ENCODE peak calls at places on chromosomes 16 and 17, in five cellular contexts. H, S, X, U and I are unnamed samples.
A peak's percentile ranks its signal among the peaks of the same experiment; 100 is the strongest.

GRCh38 chr17:74520790-74521480 is 10.3 kb downstream of the CD300LB start:
- DNase-seq in S (no peak), H (peak; percentile 9), U (no peak), X (no peak), I (no peak)

GRCh38 chr16:12027091-12027490 is 50.6 kb downstream of the SNX29 start:
- DNase-seq in U (no peak), S (no peak), X (no peak), H (no peak), I (no peak)

GRCh38 chr17:82240506-82241182 is 11.8 kb downstream of the SLC16A3 start:
- DNase-seq in U (no peak), S (no peak), X (no peak), H (no peak), I (no peak)

GRCh38 chr17:37781451-37781850 is 36.6 kb upstream of the HNF1B start:
- DNase-seq in S (no peak), H (peak; percentile 19), X (no peak), U (peak; percentile 61), I (no peak)

GRCh38 chr16:77171750-77172635 is 19.0 kb upstream of the MON1B start:
- DNase-seq in U (peak; percentile 59), S (no peak), H (peak; percentile 22), X (no peak), I (peak; percentile 76)

GRCh38 chr16:66364117-66364958 is 2.2 kb upstream of the CDH5 start:
- DNase-seq in H (peak; percentile 37), U (no peak), X (peak; percentile 55), S (peak; percentile 38), I (peak; percentile 97)

GRCh38 chr17:67262420-67262819 is 17.4 kb upstream of the HELZ start:
- DNase-seq in X (no peak), S (no peak), H (no peak), U (no peak), I (no peak)

GRCh38 chr17:76736349-76737081 is 616 bp downstream of the SRSF2 start:
- DNase-seq in U (peak; percentile 60), X (peak; percentile 53), S (peak; percentile 82), H (no peak), I (peak; percentile 63)

GRCh38 chr17:45834471-45835396 is 9.9 kb upstream of the SPPL2C start:
- DNase-seq in H (no peak), X (no peak), U (no peak), S (no peak), I (no peak)

GRCh38 chr17:41520821-41521521 is 2.3 kb upstream of the KRT15 start:
- DNase-seq in U (no peak), S (peak; percentile 79), X (no peak), H (no peak), I (no peak)
- H3K4me3 ChIP-seq in U (no peak overlapping the region), S (no peak overlapping the region), X (no peak overlapping the region), H (peak overlapping the region; percentile 37), I (no peak overlapping the region)

DNA sequence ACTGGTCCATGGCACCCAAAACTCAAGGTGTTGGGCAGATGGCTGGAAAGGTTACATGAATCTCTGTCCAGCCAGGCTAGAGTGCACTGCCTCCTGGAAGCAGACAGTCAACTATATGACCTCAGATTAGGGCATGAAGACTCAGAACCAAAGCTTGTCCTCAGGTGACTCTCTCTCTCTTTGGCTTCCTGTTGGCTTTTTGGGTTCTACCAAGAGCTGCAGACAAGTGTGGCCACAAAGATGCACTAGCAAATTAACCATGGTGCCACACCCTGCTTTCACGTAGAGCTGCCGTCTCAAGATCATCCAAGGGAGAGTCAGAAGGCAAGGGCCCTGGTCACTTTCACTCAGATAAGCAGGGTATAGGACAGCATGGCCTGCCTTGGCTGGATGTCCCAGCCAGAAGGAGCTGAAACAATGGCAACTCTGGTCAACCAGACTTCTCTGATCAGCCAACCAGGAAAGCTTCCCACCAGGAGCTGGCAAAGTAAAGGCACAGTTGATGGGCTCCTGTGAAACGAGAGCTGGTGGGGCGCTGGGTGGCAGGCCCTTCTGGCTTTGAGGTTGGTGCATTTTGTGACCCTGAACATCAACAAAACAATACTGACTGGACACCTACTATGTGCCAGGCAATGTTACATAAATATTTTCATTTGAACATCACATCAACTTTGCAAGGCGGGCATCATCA is 31.9 kb downstream of the CUEDC1 start:
- DNase-seq in X (no peak), H (no peak), U (no peak), S (no peak), I (no peak)
- TF ChIP-seq CTCF in X (no peak), H (no peak), U (no peak), S (no peak), I (no peak)

GRCh38 chr16:88535181-88535856 is 34.9 kb upstream of the ZC3H18 start:
- DNase-seq in U (no peak), S (no peak), X (no peak), H (no peak), I (no peak)
- H3K4me3 ChIP-seq in U (peak overlapping the region; percentile 36), S (peak overlapping the region; percentile 81), X (peak overlapping the region; percentile 42), H (peak overlapping the region; percentile 28), I (no peak overlapping the region)

GRCh38 chr16:554297-554621 is 5.9 kb upstream of the PRR35 start:
- DNase-seq in S (no peak), U (no peak), X (no peak), H (no peak), I (no peak)

GRCh38 chr16:556479-557173 is 3.6 kb upstream of the PRR35 start:
- DNase-seq in X (no peak), U (no peak), S (no peak), H (no peak), I (no peak)

GRCh38 chr16:554640-555413 is 5.4 kb upstream of the PRR35 start:
- DNase-seq in H (peak; percentile 52), S (peak; percentile 34), X (no peak), U (peak; percentile 52), I (peak; percentile 65)

GRCh38 chr16:557463-558297 is 2.5 kb upstream of the PRR35 start:
- DNase-seq in H (no peak), S (no peak), U (no peak), X (no peak), I (no peak)

GRCh38 chr16:555528-556478 is 4.4 kb upstream of the PRR35 start:
- DNase-seq in X (no peak), S (no peak), H (no peak), U (no peak), I (no peak)
- TF ChIP-seq CTCF in X (no peak), S (no peak), H (no peak), U (no peak), I (no peak)

DNA sequence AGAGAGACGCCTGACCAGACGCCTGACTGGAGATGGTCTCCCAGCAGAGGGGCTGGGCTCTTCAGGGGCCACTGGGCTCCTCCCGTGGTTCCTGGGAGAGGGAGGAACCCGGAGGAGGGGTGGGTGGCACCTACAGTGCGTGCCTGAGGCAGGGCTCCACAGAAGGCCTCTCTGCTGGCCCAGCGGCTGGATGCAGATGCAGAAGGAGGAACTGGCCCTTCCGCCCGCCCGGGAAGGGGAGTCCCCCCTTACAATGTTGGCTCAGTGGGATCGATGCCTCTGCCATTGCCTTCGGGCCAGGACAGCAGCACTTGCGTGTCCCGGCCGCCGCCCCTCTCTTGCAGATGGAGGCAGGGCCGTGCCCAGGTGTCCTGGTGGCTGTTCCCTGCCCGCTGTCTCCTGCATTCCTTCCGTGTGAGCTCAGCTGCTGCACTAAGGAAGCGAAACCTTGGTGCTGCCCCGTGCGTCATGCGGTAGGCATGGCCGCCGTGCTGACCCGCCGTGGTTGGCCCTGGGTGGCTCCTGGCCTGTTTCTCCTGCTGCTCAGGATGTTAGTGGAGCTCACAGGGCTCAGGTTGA is 15.1 kb downstream of the BAIAP2 start:
- DNase-seq in H (peak; percentile 85), S (peak; percentile 82), X (no peak), U (no peak), I (no peak)
- H3K4me3 ChIP-seq in H (no peak overlapping the region), S (no peak overlapping the region), X (peak overlapping the region; percentile 8), U (no peak overlapping the region), I (no peak overlapping the region)

GRCh38 chr17:72661945-72662826 is 430.3 kb downstream of the SLC39A11 start:
- DNase-seq in U (no peak), S (no peak), X (no peak), H (no peak), I (no peak)

GRCh38 chr17:72660274-72661092 is 432.0 kb downstream of the SLC39A11 start:
- DNase-seq in X (no peak), S (no peak), H (no peak), U (no peak), I (no peak)

GRCh38 chr17:72662827-72663190 is 429.7 kb downstream of the SLC39A11 start:
- DNase-seq in U (no peak), H (no peak), S (no peak), X (no peak), I (no peak)

GRCh38 chr17:72659811-72660210 is 432.7 kb downstream of the SLC39A11 start:
- DNase-seq in S (no peak), X (no peak), U (no peak), H (no peak), I (no peak)

GRCh38 chr17:72661093-72661944 is 431.2 kb downstream of the SLC39A11 start:
- DNase-seq in U (no peak), X (no peak), S (no peak), H (peak; percentile 31), I (no peak)
- TF ChIP-seq CTCF in U (no peak), X (no peak), S (no peak), H (no peak), I (no peak)

DNA sequence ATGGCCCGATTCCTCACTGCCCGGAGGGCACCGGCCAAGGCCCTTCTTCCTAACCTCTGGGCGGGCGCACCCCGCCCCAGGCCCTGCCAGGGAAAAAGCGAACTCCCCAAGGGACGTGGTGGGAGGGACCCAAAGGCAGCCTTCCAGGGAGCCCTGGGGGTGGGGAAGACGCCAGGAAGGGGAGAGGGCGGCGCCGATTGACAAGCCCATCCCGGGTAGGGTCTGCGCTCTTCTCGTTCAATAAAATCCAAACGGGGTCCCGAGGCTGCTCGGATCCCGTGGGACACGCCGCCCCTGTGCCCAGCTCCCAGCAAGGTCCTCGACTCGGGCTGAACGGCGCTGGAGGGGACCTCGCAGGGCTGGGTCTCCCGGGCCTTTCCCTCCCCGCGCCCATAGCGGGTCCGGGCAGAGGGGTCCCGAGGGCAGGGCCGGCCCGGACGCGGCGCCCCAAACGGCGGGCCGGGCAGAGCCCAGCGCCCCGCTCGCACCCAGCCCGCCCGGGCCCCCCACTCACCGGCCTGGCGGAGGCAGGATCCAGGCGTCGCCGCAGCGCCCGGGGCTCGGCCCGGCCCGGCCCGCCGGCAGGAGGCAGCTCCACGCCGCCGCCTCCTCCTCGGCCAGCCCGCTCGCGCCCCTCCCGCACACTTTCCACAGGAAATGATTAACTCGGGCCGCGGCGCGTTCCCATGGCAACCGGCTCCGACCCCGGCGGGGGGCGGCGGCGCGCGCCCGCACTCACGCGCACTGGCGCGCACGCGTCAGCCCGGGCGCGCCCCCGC is at the start of gene KIFC3:
- DNase-seq in H (peak; percentile 65), S (peak; percentile 74), X (peak; percentile 63), U (peak; percentile 72), I (peak; percentile 61)
- H3K4me3 ChIP-seq in H (peak within 1 kb of the TSS; percentile 86), S (peak within 1 kb of the TSS; percentile 50), X (peak within 1 kb of the TSS; percentile 51), U (peak within 1 kb of the TSS; percentile 84), I (peak within 1 kb of the TSS; percentile 77)

DNA sequence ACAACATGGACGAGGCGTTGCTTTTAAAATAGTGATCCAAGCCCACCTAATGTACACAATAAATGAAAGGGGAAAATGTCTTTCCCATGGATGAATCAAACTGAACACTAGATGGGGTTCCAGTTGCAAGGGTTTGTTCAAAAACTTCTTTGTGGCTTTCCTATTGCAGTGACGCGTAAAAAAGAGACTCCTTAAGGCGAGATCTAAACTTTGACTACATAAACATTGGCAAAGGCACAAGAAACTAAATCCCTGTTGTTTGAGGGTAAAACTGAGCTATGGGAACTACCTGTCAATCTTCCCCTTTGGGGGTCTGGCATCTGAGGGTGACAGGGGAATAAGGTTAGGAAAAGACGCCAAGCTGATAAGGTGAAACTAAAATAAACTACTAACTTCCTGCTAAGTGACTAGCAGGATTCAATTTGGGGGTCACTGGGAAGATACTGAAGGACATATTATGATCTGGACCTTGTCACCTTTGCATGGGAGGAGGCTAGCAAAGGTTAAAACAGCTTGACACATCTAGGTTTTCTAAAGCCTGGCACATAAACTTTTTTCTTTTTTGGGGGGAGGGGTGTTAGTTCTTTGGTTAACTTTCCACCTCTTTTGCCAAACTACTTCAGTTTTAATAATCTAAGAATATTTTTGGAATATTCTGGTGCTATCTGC is 4.7 kb downstream of the SALL1 start:
- DNase-seq in H (peak; percentile 64), S (no peak), X (no peak), U (peak; percentile 75), I (peak; percentile 71)
- TF ChIP-seq CTCF in H (peak; percentile 34), S (no peak), X (no peak), U (peak; percentile 73), I (peak; percentile 59)